ENCODE peak calls at places on chromosomes 11 and 22, in six cellular contexts. One of them, this sample, is unnamed.

GRCh38 chr11:65013692-65014145 is 241 bp upstream of the ARL2 start:
- DNase-seq in activated naive CD4-positive, alpha-beta T cell: peak
- DNase-seq in ovary: peak
- DNase-seq in hepatocyte: peak
- DNase-seq in activated CD8-positive, alpha-beta memory T cell treated with anti-CD3 and anti-CD28 coated beads for 48 hours: peak
- DNase-seq in neural progenitor cell: peak
- DNase-seq in this sample: peak

GRCh38 chr11:1573847-1574255 is 1.8 kb upstream of the DUSP8 start:
- DNase-seq in activated naive CD4-positive, alpha-beta T cell: no peak
- DNase-seq in neural progenitor cell: no peak
- DNase-seq in activated CD8-positive, alpha-beta memory T cell treated with anti-CD3 and anti-CD28 coated beads for 48 hours: no peak
- DNase-seq in ovary: no peak
- DNase-seq in hepatocyte: no peak
- DNase-seq in this sample: peak

GRCh38 chr22:35315141-35315854 is 15.6 kb downstream of the TOM1 start:
- DNase-seq in hepatocyte: no peak
- DNase-seq in ovary: no peak
- DNase-seq in neural progenitor cell: no peak
- DNase-seq in activated naive CD4-positive, alpha-beta T cell: no peak
- DNase-seq in activated CD8-positive, alpha-beta memory T cell treated with anti-CD3 and anti-CD28 coated beads for 48 hours: no peak
- DNase-seq in this sample: no peak

GRCh38 chr22:47059701-47060161 is 297.3 kb downstream of the TBC1D22A start:
- DNase-seq in activated naive CD4-positive, alpha-beta T cell: no peak
- DNase-seq in ovary: no peak
- DNase-seq in neural progenitor cell: no peak
- DNase-seq in activated CD8-positive, alpha-beta memory T cell treated with anti-CD3 and anti-CD28 coated beads for 48 hours: no peak
- DNase-seq in hepatocyte: no peak
- DNase-seq in this sample: no peak

GRCh38 chr22:38494498-38494897 is 11.6 kb downstream of the DDX17 start:
- DNase-seq in activated CD8-positive, alpha-beta memory T cell treated with anti-CD3 and anti-CD28 coated beads for 48 hours: no peak
- DNase-seq in neural progenitor cell: no peak
- DNase-seq in ovary: no peak
- DNase-seq in activated naive CD4-positive, alpha-beta T cell: no peak
- DNase-seq in hepatocyte: no peak
- DNase-seq in this sample: no peak

GRCh38 chr11:76639621-76640020 is 30.9 kb downstream of the LRRC32 start:
- DNase-seq in activated naive CD4-positive, alpha-beta T cell: no peak
- DNase-seq in ovary: no peak
- DNase-seq in activated CD8-positive, alpha-beta memory T cell treated with anti-CD3 and anti-CD28 coated beads for 48 hours: no peak
- DNase-seq in hepatocyte: no peak
- DNase-seq in neural progenitor cell: no peak
- DNase-seq in this sample: no peak

GRCh38 chr22:28711820-28712777 is 29.5 kb downstream of the CHEK2 start:
- DNase-seq in activated CD8-positive, alpha-beta memory T cell treated with anti-CD3 and anti-CD28 coated beads for 48 hours: no peak
- DNase-seq in hepatocyte: peak
- DNase-seq in ovary: no peak
- DNase-seq in activated naive CD4-positive, alpha-beta T cell: no peak
- DNase-seq in neural progenitor cell: no peak
- DNase-seq in this sample: no peak

GRCh38 chr22:24321999-24322398 is 51.4 kb downstream of the SPECC1L start:
- DNase-seq in activated CD8-positive, alpha-beta memory T cell treated with anti-CD3 and anti-CD28 coated beads for 48 hours: no peak
- DNase-seq in hepatocyte: no peak
- DNase-seq in neural progenitor cell: no peak
- DNase-seq in ovary: no peak
- DNase-seq in activated naive CD4-positive, alpha-beta T cell: no peak
- DNase-seq in this sample: no peak

GRCh38 chr11:133082851-133083488 is 449.3 kb downstream of the OPCML start:
- DNase-seq in activated CD8-positive, alpha-beta memory T cell treated with anti-CD3 and anti-CD28 coated beads for 48 hours: peak
- DNase-seq in ovary: no peak
- DNase-seq in hepatocyte: peak
- DNase-seq in neural progenitor cell: peak
- DNase-seq in activated naive CD4-positive, alpha-beta T cell: peak
- DNase-seq in this sample: peak

GRCh38 chr22:35140879-35141745 is 75.2 kb downstream of the ISX start:
- DNase-seq in activated naive CD4-positive, alpha-beta T cell: no peak
- DNase-seq in ovary: no peak
- DNase-seq in neural progenitor cell: peak
- DNase-seq in hepatocyte: peak
- DNase-seq in activated CD8-positive, alpha-beta memory T cell treated with anti-CD3 and anti-CD28 coated beads for 48 hours: no peak
- DNase-seq in this sample: no peak

GRCh38 chr11:67504950-67505561 is at the start of gene PITPNM1:
- DNase-seq in ovary: no peak
- DNase-seq in neural progenitor cell: peak
- DNase-seq in activated naive CD4-positive, alpha-beta T cell: peak
- DNase-seq in hepatocyte: peak
- DNase-seq in activated CD8-positive, alpha-beta memory T cell treated with anti-CD3 and anti-CD28 coated beads for 48 hours: peak
- DNase-seq in this sample: peak

GRCh38 chr11:115892016-115892415 is 387.8 kb upstream of the CADM1 start:
- DNase-seq in activated naive CD4-positive, alpha-beta T cell: no peak
- DNase-seq in activated CD8-positive, alpha-beta memory T cell treated with anti-CD3 and anti-CD28 coated beads for 48 hours: no peak
- DNase-seq in neural progenitor cell: no peak
- DNase-seq in hepatocyte: no peak
- DNase-seq in ovary: no peak
- DNase-seq in this sample: no peak

GRCh38 chr11:79209540-79210266 is 231.1 kb downstream of the TENM4 start:
- DNase-seq in hepatocyte: no peak
- DNase-seq in neural progenitor cell: no peak
- DNase-seq in ovary: peak
- DNase-seq in activated naive CD4-positive, alpha-beta T cell: no peak
- DNase-seq in activated CD8-positive, alpha-beta memory T cell treated with anti-CD3 and anti-CD28 coated beads for 48 hours: no peak
- DNase-seq in this sample: no peak

GRCh38 chr11:67626970-67627369 is 2.8 kb downstream of the NUDT8 start:
- DNase-seq in ovary: no peak
- DNase-seq in activated CD8-positive, alpha-beta memory T cell treated with anti-CD3 and anti-CD28 coated beads for 48 hours: no peak
- DNase-seq in hepatocyte: no peak
- DNase-seq in activated naive CD4-positive, alpha-beta T cell: no peak
- DNase-seq in neural progenitor cell: no peak
- DNase-seq in this sample: peak

GRCh38 chr11:65279713-65280459 is 18.1 kb downstream of the POLA2 start:
- DNase-seq in activated naive CD4-positive, alpha-beta T cell: no peak
- DNase-seq in activated CD8-positive, alpha-beta memory T cell treated with anti-CD3 and anti-CD28 coated beads for 48 hours: peak
- DNase-seq in neural progenitor cell: no peak
- DNase-seq in hepatocyte: peak
- DNase-seq in ovary: no peak
- DNase-seq in this sample: no peak

GRCh38 chr22:40791241-40791640 is 27.9 kb downstream of the SLC25A17 start:
- DNase-seq in ovary: no peak
- DNase-seq in activated CD8-positive, alpha-beta memory T cell treated with anti-CD3 and anti-CD28 coated beads for 48 hours: no peak
- DNase-seq in neural progenitor cell: no peak
- DNase-seq in activated naive CD4-positive, alpha-beta T cell: no peak
- DNase-seq in hepatocyte: no peak
- DNase-seq in this sample: no peak

GRCh38 chr11:118929496-118930151 is 3.9 kb upstream of the BCL9L start:
- DNase-seq in hepatocyte: peak
- DNase-seq in ovary: peak
- DNase-seq in neural progenitor cell: peak
- DNase-seq in activated naive CD4-positive, alpha-beta T cell: peak
- DNase-seq in activated CD8-positive, alpha-beta memory T cell treated with anti-CD3 and anti-CD28 coated beads for 48 hours: peak
- DNase-seq in this sample: peak

GRCh38 chr11:19493446-19493845 is 219.2 kb upstream of the NAV2 start:
- DNase-seq in activated naive CD4-positive, alpha-beta T cell: no peak
- DNase-seq in neural progenitor cell: peak
- DNase-seq in ovary: no peak
- DNase-seq in activated CD8-positive, alpha-beta memory T cell treated with anti-CD3 and anti-CD28 coated beads for 48 hours: no peak
- DNase-seq in hepatocyte: no peak
- DNase-seq in this sample: no peak

GRCh38 chr11:108914981-108915380 is 250.1 kb downstream of the DDX10 start:
- DNase-seq in activated CD8-positive, alpha-beta memory T cell treated with anti-CD3 and anti-CD28 coated beads for 48 hours: no peak
- DNase-seq in neural progenitor cell: no peak
- DNase-seq in activated naive CD4-positive, alpha-beta T cell: no peak
- DNase-seq in ovary: no peak
- DNase-seq in hepatocyte: no peak
- DNase-seq in this sample: no peak

GRCh38 chr11:10386361-10386760 is 68.7 kb upstream of the AMPD3 start:
- DNase-seq in activated naive CD4-positive, alpha-beta T cell: no peak
- DNase-seq in activated CD8-positive, alpha-beta memory T cell treated with anti-CD3 and anti-CD28 coated beads for 48 hours: no peak
- DNase-seq in hepatocyte: no peak
- DNase-seq in neural progenitor cell: no peak
- DNase-seq in ovary: no peak
- DNase-seq in this sample: no peak

GRCh38 chr11:86978247-86978646 is 23.1 kb upstream of the FZD4 start:
- DNase-seq in activated naive CD4-positive, alpha-beta T cell: no peak
- DNase-seq in hepatocyte: no peak
- DNase-seq in neural progenitor cell: no peak
- DNase-seq in ovary: no peak
- DNase-seq in activated CD8-positive, alpha-beta memory T cell treated with anti-CD3 and anti-CD28 coated beads for 48 hours: no peak
- DNase-seq in this sample: no peak

GRCh38 chr11:89491141-89491690 is at the start of gene NOX4:
- DNase-seq in neural progenitor cell: peak
- DNase-seq in activated naive CD4-positive, alpha-beta T cell: no peak
- DNase-seq in hepatocyte: peak
- DNase-seq in activated CD8-positive, alpha-beta memory T cell treated with anti-CD3 and anti-CD28 coated beads for 48 hours: no peak
- DNase-seq in ovary: peak
- DNase-seq in this sample: peak

GRCh38 chr22:27801197-27801615 is 350 bp downstream of the MN1 start:
- DNase-seq in activated CD8-positive, alpha-beta memory T cell treated with anti-CD3 and anti-CD28 coated beads for 48 hours: no peak
- DNase-seq in activated naive CD4-positive, alpha-beta T cell: no peak
- DNase-seq in hepatocyte: peak
- DNase-seq in ovary: no peak
- DNase-seq in neural progenitor cell: peak
- DNase-seq in this sample: peak

GRCh38 chr11:1649021-1649420 is 19.4 kb downstream of the KRTAP5-5 start:
- DNase-seq in activated CD8-positive, alpha-beta memory T cell treated with anti-CD3 and anti-CD28 coated beads for 48 hours: no peak
- DNase-seq in activated naive CD4-positive, alpha-beta T cell: no peak
- DNase-seq in neural progenitor cell: no peak
- DNase-seq in ovary: peak
- DNase-seq in hepatocyte: no peak
- DNase-seq in this sample: no peak

GRCh38 chr11:95266751-95267374 is 35.9 kb upstream of the SESN3 start:
- DNase-seq in neural progenitor cell: no peak
- DNase-seq in activated CD8-positive, alpha-beta memory T cell treated with anti-CD3 and anti-CD28 coated beads for 48 hours: no peak
- DNase-seq in ovary: no peak
- DNase-seq in activated naive CD4-positive, alpha-beta T cell: no peak
- DNase-seq in hepatocyte: no peak
- DNase-seq in this sample: no peak

GRCh38 chr11:117096973-117097566 is 1.2 kb downstream of the SIK3 start:
- DNase-seq in activated CD8-positive, alpha-beta memory T cell treated with anti-CD3 and anti-CD28 coated beads for 48 hours: no peak
- DNase-seq in activated naive CD4-positive, alpha-beta T cell: no peak
- DNase-seq in neural progenitor cell: no peak
- DNase-seq in hepatocyte: no peak
- DNase-seq in ovary: no peak
- DNase-seq in this sample: no peak

GRCh38 chr11:29786092-29786491 is 230.7 kb downstream of the KCNA4 start:
- DNase-seq in activated naive CD4-positive, alpha-beta T cell: no peak
- DNase-seq in ovary: no peak
- DNase-seq in neural progenitor cell: no peak
- DNase-seq in hepatocyte: no peak
- DNase-seq in activated CD8-positive, alpha-beta memory T cell treated with anti-CD3 and anti-CD28 coated beads for 48 hours: no peak
- DNase-seq in this sample: no peak

GRCh38 chr11:26043665-26044064 is 288.3 kb upstream of the ANO3 start:
- DNase-seq in activated CD8-positive, alpha-beta memory T cell treated with anti-CD3 and anti-CD28 coated beads for 48 hours: no peak
- DNase-seq in hepatocyte: no peak
- DNase-seq in neural progenitor cell: no peak
- DNase-seq in ovary: no peak
- DNase-seq in activated naive CD4-positive, alpha-beta T cell: no peak
- DNase-seq in this sample: no peak

GRCh38 chr11:64186205-64187165 is 514 bp downstream of the STIP1 start:
- DNase-seq in activated naive CD4-positive, alpha-beta T cell: no peak
- DNase-seq in activated CD8-positive, alpha-beta memory T cell treated with anti-CD3 and anti-CD28 coated beads for 48 hours: peak
- DNase-seq in hepatocyte: peak
- DNase-seq in neural progenitor cell: peak
- DNase-seq in ovary: no peak
- DNase-seq in this sample: peak

GRCh38 chr11:2741377-2742131 is 41.8 kb upstream of the KCNQ1OT1 start:
- DNase-seq in activated naive CD4-positive, alpha-beta T cell: no peak
- DNase-seq in hepatocyte: peak
- DNase-seq in neural progenitor cell: no peak
- DNase-seq in ovary: peak
- DNase-seq in activated CD8-positive, alpha-beta memory T cell treated with anti-CD3 and anti-CD28 coated beads for 48 hours: no peak
- DNase-seq in this sample: no peak

GRCh38 chr11:117923773-117924172 is 5.4 kb downstream of the TMPRSS13 start:
- DNase-seq in ovary: no peak
- DNase-seq in neural progenitor cell: no peak
- DNase-seq in activated naive CD4-positive, alpha-beta T cell: no peak
- DNase-seq in activated CD8-positive, alpha-beta memory T cell treated with anti-CD3 and anti-CD28 coated beads for 48 hours: no peak
- DNase-seq in hepatocyte: no peak
- DNase-seq in this sample: no peak

GRCh38 chr11:72067266-72067665 is 13.1 kb downstream of the NUMA1 start:
- DNase-seq in neural progenitor cell: no peak
- DNase-seq in activated CD8-positive, alpha-beta memory T cell treated with anti-CD3 and anti-CD28 coated beads for 48 hours: no peak
- DNase-seq in activated naive CD4-positive, alpha-beta T cell: no peak
- DNase-seq in ovary: no peak
- DNase-seq in hepatocyte: no peak
- DNase-seq in this sample: no peak